ENCODE peak calls at places on chromosomes 6 and 20, in nine cellular contexts. J is prostate gland, X is body of pancreas, G is stomach, Q is HCT116, U is transverse colon, A is ovary, W is IMR-90, Y is Peyer's patch. F is an unnamed sample. For H3K4me1, the result is how much of the 10 kb centered on the place peaks cover.

GRCh38 chr20:43189614-43190331 is at the start of gene PTPRT:
- DNase-seq in J (no peak), X (no peak), G (no peak), Q (no peak), U (no peak), A (no peak), W (no peak), Y (no peak), F (no peak)

GRCh38 chr6:17677602-17678001 is 29.1 kb downstream of the NUP153 start:
- DNase-seq in J (no peak), X (no peak), G (no peak), Q (no peak), U (no peak), A (no peak), W (no peak), Y (no peak), F (no peak)

GRCh38 chr6:128731249-128732165 is 151.4 kb upstream of the LAMA2 start:
- DNase-seq in J (no peak), X (no peak), G (no peak), Q (peak), U (no peak), A (no peak), W (peak), Y (no peak), F (no peak)

GRCh38 chr20:20743511-20744169 is 31.2 kb upstream of the RALGAPA2 start:
- DNase-seq in J (peak), X (peak), G (peak), Q (no peak), U (peak), A (peak), W (no peak), Y (no peak), F (peak)

GRCh38 chr6:166774770-166775169 is 147.7 kb upstream of the RPS6KA2 start:
- DNase-seq in J (no peak), X (no peak), G (no peak), Q (no peak), U (no peak), A (no peak), W (no peak), Y (no peak), F (no peak)

GRCh38 chr6:166958926-166959861 is 2.8 kb upstream of the RNASET2 start:
- DNase-seq in J (no peak), X (no peak), G (no peak), Q (no peak), U (peak), A (no peak), W (no peak), Y (peak), F (no peak)

GRCh38 chr6:125717120-125717731 is 32.2 kb upstream of the HEY2 start:
- DNase-seq in J (no peak), X (no peak), G (no peak), Q (no peak), U (no peak), A (no peak), W (no peak), Y (no peak), F (no peak)

GRCh38 chr6:129235167-129236072 is 352.5 kb downstream of the LAMA2 start:
- DNase-seq in J (no peak), X (no peak), G (no peak), Q (no peak), U (no peak), A (no peak), W (no peak), Y (no peak), F (no peak)

GRCh38 chr20:46987001-46987400 is 92.4 kb downstream of the EYA2 start:
- DNase-seq in J (no peak), X (no peak), G (no peak), Q (no peak), U (no peak), A (no peak), W (no peak), Y (no peak), F (no peak)

GRCh38 chr20:10924628-10925266 is 250.9 kb upstream of the JAG1 start:
- DNase-seq in J (no peak), X (no peak), G (no peak), Q (no peak), U (no peak), A (no peak), W (peak), Y (no peak), F (no peak)

GRCh38 chr6:42782689-42783176 is 881 bp downstream of the BICRAL start:
- DNase-seq in J (peak), X (peak), G (peak), Q (peak), U (peak), A (peak), W (peak), Y (peak), F (peak)

GRCh38 chr20:40890635-40891034 is 138.0 kb upstream of the TOP1 start:
- DNase-seq in J (no peak), X (no peak), G (no peak), Q (no peak), U (no peak), A (no peak), W (no peak), Y (no peak), F (no peak)

GRCh38 chr20:47875302-47876025 is 90.2 kb upstream of the SULF2 start:
- DNase-seq in J (no peak), X (no peak), G (no peak), Q (no peak), U (no peak), A (no peak), W (no peak), Y (no peak), F (peak)

GRCh38 chr20:19828233-19828632 is 70.2 kb downstream of the RIN2 start:
- DNase-seq in J (no peak), X (no peak), G (no peak), Q (peak), U (no peak), A (no peak), W (peak), Y (peak), F (no peak)

GRCh38 chr6:19719691-19720127 is 117.5 kb upstream of the ID4 start:
- DNase-seq in J (no peak), X (peak), G (no peak), Q (no peak), U (no peak), A (peak), W (peak), Y (no peak), F (peak)

GRCh38 chr6:167588181-167588919 is 238.4 kb upstream of the AFDN start:
- DNase-seq in J (no peak), X (no peak), G (no peak), Q (no peak), U (no peak), A (no peak), W (no peak), Y (peak), F (peak)

GRCh38 chr20:61376541-61377231 is 124.6 kb downstream of the CDH4 start:
- DNase-seq in J (no peak), X (no peak), G (no peak), Q (no peak), U (no peak), A (no peak), W (no peak), Y (no peak), F (no peak)

GRCh38 chr6:41755895-41756294 is 8.7 kb upstream of the PGC start:
- DNase-seq in J (no peak), X (no peak), G (no peak), Q (no peak), U (no peak), A (no peak), W (no peak), Y (no peak), F (no peak)
- TF ChIP-seq CTCF in J (no peak), X (no peak), G (no peak), Q (no peak), U (no peak), A (no peak), W (no peak), Y (no peak), F (no peak)

GRCh38 chr6:4020822-4021132 is 58.2 kb downstream of the FAM217A start:
- DNase-seq in J (no peak), X (no peak), G (no peak), Q (no peak), U (no peak), A (no peak), W (no peak), Y (no peak), F (no peak)
- H3K4me1 ChIP-seq in J (under half), X (half or more), G (under half), Q (under half), U (under half), A (under half), W (under half), Y (half or more), F (under half)

GRCh38 chr6:87016772-87017171 is 78.1 kb downstream of the CGA start:
- DNase-seq in J (no peak), X (no peak), G (no peak), Q (no peak), U (no peak), A (no peak), W (no peak), Y (no peak), F (no peak)
- TF ChIP-seq POLR2A in J (no peak), X (no peak), G (no peak), Q (no peak), U (no peak), A (no peak), W (no peak), Y (no peak), F (no peak)

GRCh38 chr6:1054653-1055014 is 257.3 kb upstream of the FOXQ1 start:
- DNase-seq in J (no peak), X (no peak), G (no peak), Q (no peak), U (no peak), A (no peak), W (no peak), Y (no peak), F (no peak)
- TF ChIP-seq CTCF in J (no peak), X (no peak), G (no peak), Q (no peak), U (no peak), A (no peak), W (no peak), Y (no peak), F (no peak)

F was measured in testis.